ENCODE peak calls at places on chromosome 6, in four cellular contexts. One of them, this sample, is unnamed.

GRCh38 chr6:41237128-41237527 is 9.0 kb downstream of the TREML4 start:
- DNase-seq in stimulated activated CD4-positive, alpha-beta T cell treated with anti-CD3 and anti-CD28 coated beads, Interleukin-4, amount 100 ng/mL, for 48 hours: no peak
- DNase-seq in fibroblast of lung: no peak
- DNase-seq in HCT116: no peak
- DNase-seq in this sample: no peak

GRCh38 chr6:49978332-49979226 is 9.2 kb upstream of the DEFB113 start:
- DNase-seq in stimulated activated CD4-positive, alpha-beta T cell treated with anti-CD3 and anti-CD28 coated beads, Interleukin-4, amount 100 ng/mL, for 48 hours: no peak
- DNase-seq in fibroblast of lung: no peak
- DNase-seq in HCT116: no peak
- DNase-seq in this sample: no peak

GRCh38 chr6:15449001-15449400 is 203.1 kb downstream of the JARID2 start:
- DNase-seq in stimulated activated CD4-positive, alpha-beta T cell treated with anti-CD3 and anti-CD28 coated beads, Interleukin-4, amount 100 ng/mL, for 48 hours: no peak
- DNase-seq in fibroblast of lung: no peak
- DNase-seq in HCT116: no peak
- DNase-seq in this sample: no peak

GRCh38 chr6:66965227-66965626 is 1258.2 kb upstream of the EYS start:
- DNase-seq in stimulated activated CD4-positive, alpha-beta T cell treated with anti-CD3 and anti-CD28 coated beads, Interleukin-4, amount 100 ng/mL, for 48 hours: no peak
- DNase-seq in fibroblast of lung: peak; percentile 1
- DNase-seq in HCT116: no peak
- DNase-seq in this sample: no peak

GRCh38 chr6:45961125-45961524 is 54.5 kb downstream of the CLIC5 start:
- DNase-seq in stimulated activated CD4-positive, alpha-beta T cell treated with anti-CD3 and anti-CD28 coated beads, Interleukin-4, amount 100 ng/mL, for 48 hours: no peak
- DNase-seq in fibroblast of lung: peak; percentile 21
- DNase-seq in HCT116: no peak
- DNase-seq in this sample: no peak

GRCh38 chr6:121335111-121336008 is 1.1 kb upstream of the TBC1D32 start:
- DNase-seq in stimulated activated CD4-positive, alpha-beta T cell treated with anti-CD3 and anti-CD28 coated beads, Interleukin-4, amount 100 ng/mL, for 48 hours: no peak
- DNase-seq in fibroblast of lung: peak; percentile 1
- DNase-seq in HCT116: no peak
- DNase-seq in this sample: no peak

GRCh38 chr6:75143186-75143585 is 62.7 kb downstream of the COL12A1 start:
- DNase-seq in stimulated activated CD4-positive, alpha-beta T cell treated with anti-CD3 and anti-CD28 coated beads, Interleukin-4, amount 100 ng/mL, for 48 hours: no peak
- DNase-seq in fibroblast of lung: peak; percentile 88
- DNase-seq in HCT116: no peak
- DNase-seq in this sample: peak; percentile 32

GRCh38 chr6:52553158-52553557 is 23.7 kb downstream of the TRAM2 start:
- DNase-seq in stimulated activated CD4-positive, alpha-beta T cell treated with anti-CD3 and anti-CD28 coated beads, Interleukin-4, amount 100 ng/mL, for 48 hours: no peak
- DNase-seq in fibroblast of lung: no peak
- DNase-seq in HCT116: no peak
- DNase-seq in this sample: no peak

GRCh38 chr6:74597266-74597665 is 608.6 kb downstream of the COL12A1 start:
- DNase-seq in stimulated activated CD4-positive, alpha-beta T cell treated with anti-CD3 and anti-CD28 coated beads, Interleukin-4, amount 100 ng/mL, for 48 hours: no peak
- DNase-seq in fibroblast of lung: peak; percentile 73
- DNase-seq in HCT116: no peak
- DNase-seq in this sample: no peak

GRCh38 chr6:9456241-9456658 is 958.6 kb downstream of the TFAP2A start:
- DNase-seq in stimulated activated CD4-positive, alpha-beta T cell treated with anti-CD3 and anti-CD28 coated beads, Interleukin-4, amount 100 ng/mL, for 48 hours: no peak
- DNase-seq in fibroblast of lung: no peak
- DNase-seq in HCT116: no peak
- DNase-seq in this sample: no peak

GRCh38 chr6:46220351-46221220 is 49.8 kb upstream of the ENPP5 start:
- DNase-seq in stimulated activated CD4-positive, alpha-beta T cell treated with anti-CD3 and anti-CD28 coated beads, Interleukin-4, amount 100 ng/mL, for 48 hours: peak; percentile 4
- DNase-seq in fibroblast of lung: no peak
- DNase-seq in HCT116: no peak
- DNase-seq in this sample: no peak

GRCh38 chr6:7878401-7878964 is 32.1 kb downstream of the TXNDC5 start:
- DNase-seq in stimulated activated CD4-positive, alpha-beta T cell treated with anti-CD3 and anti-CD28 coated beads, Interleukin-4, amount 100 ng/mL, for 48 hours: no peak
- DNase-seq in fibroblast of lung: no peak
- DNase-seq in HCT116: no peak
- DNase-seq in this sample: no peak

GRCh38 chr6:21132856-21133610 is 460.5 kb upstream of the SOX4 start:
- DNase-seq in stimulated activated CD4-positive, alpha-beta T cell treated with anti-CD3 and anti-CD28 coated beads, Interleukin-4, amount 100 ng/mL, for 48 hours: no peak
- DNase-seq in fibroblast of lung: peak; percentile 24
- DNase-seq in HCT116: no peak
- DNase-seq in this sample: no peak

GRCh38 chr6:99613398-99613704 is 6.7 kb downstream of the PRDM13 start:
- DNase-seq in stimulated activated CD4-positive, alpha-beta T cell treated with anti-CD3 and anti-CD28 coated beads, Interleukin-4, amount 100 ng/mL, for 48 hours: no peak
- DNase-seq in fibroblast of lung: peak; percentile 19
- DNase-seq in HCT116: no peak
- DNase-seq in this sample: peak; percentile 63

This sample was measured in AG08396.